ENCODE peak calls at places on chromosomes 1 and 21, in five cellular contexts. A is tibial nerve; U is lung; X is PC-3; Y is CD4-positive, alpha-beta T cell. H is an unnamed sample.

GRCh38 chr1:113930499-113931161 is 1.5 kb downstream of the HIPK1 start:
- DNase-seq in A (no peak), U (no peak), X (peak), Y (peak), H (no peak)

GRCh38 chr1:115183711-115184259 is 94.5 kb upstream of the TSPAN2 start:
- DNase-seq in A (no peak), U (no peak), X (no peak), Y (no peak), H (no peak)

GRCh38 chr1:220962031-220962751 is 82.9 kb downstream of the HLX start:
- DNase-seq in A (no peak), U (no peak), X (peak), Y (no peak), H (no peak)

GRCh38 chr21:44199448-44199847 is 41.3 kb downstream of the ICOSLG start:
- DNase-seq in A (no peak), U (no peak), X (peak), Y (no peak), H (no peak)

GRCh38 chr1:24065314-24065713 is 46.6 kb downstream of the MYOM3 start:
- DNase-seq in A (no peak), U (no peak), X (no peak), Y (no peak), H (no peak)

GRCh38 chr1:214383381-214384372 is 102.7 kb downstream of the SMYD2 start:
- DNase-seq in A (no peak), U (no peak), X (no peak), Y (no peak), H (no peak)

GRCh38 chr1:56065729-56066128 is 513.6 kb downstream of the PLPP3 start:
- DNase-seq in A (no peak), U (no peak), X (no peak), Y (no peak), H (no peak)

GRCh38 chr1:16152521-16153087 is 3.3 kb downstream of the EPHA2 start:
- DNase-seq in A (no peak), U (no peak), X (no peak), Y (no peak), H (peak)

GRCh38 chr1:179017383-179018326 is 8.0 kb upstream of the FAM20B start:
- DNase-seq in A (no peak), U (no peak), X (peak), Y (no peak), H (no peak)

GRCh38 chr1:223853275-223853674 is 7.5 kb upstream of the TP53BP2 start:
- DNase-seq in A (no peak), U (no peak), X (no peak), Y (no peak), H (no peak)

GRCh38 chr1:25609921-25610320 is 6.7 kb upstream of the MAN1C1 start:
- DNase-seq in A (no peak), U (no peak), X (no peak), Y (no peak), H (no peak)

GRCh38 chr1:51986718-51987117 is 3.8 kb downstream of the RAB3B start:
- DNase-seq in A (no peak), U (no peak), X (no peak), Y (no peak), H (no peak)

GRCh38 chr1:231157311-231157710 is 4.5 kb upstream of the TRIM67 start:
- DNase-seq in A (no peak), U (no peak), X (no peak), Y (no peak), H (no peak)

GRCh38 chr21:46188226-46189212 is 4.3 kb upstream of the SPATC1L start:
- DNase-seq in A (no peak), U (no peak), X (peak), Y (no peak), H (peak)

GRCh38 chr1:159946242-159947187 is 1.1 kb upstream of the IGSF9 start:
- DNase-seq in A (no peak), U (no peak), X (no peak), Y (no peak), H (no peak)

GRCh38 chr1:225544924-225545323 is 108.0 kb downstream of the ENAH start:
- DNase-seq in A (no peak), U (no peak), X (no peak), Y (no peak), H (no peak)

GRCh38 chr1:19348441-19349198 is 36.5 kb downstream of the SLC66A1 start:
- DNase-seq in A (no peak), U (no peak), X (no peak), Y (no peak), H (no peak)

GRCh38 chr1:41917051-41917530 is 1.6 kb downstream of the HIVEP3 start:
- DNase-seq in A (no peak), U (no peak), X (no peak), Y (no peak), H (no peak)

GRCh38 chr1:7638078-7638477 is 133.0 kb upstream of the VAMP3 start:
- DNase-seq in A (no peak), U (no peak), X (no peak), Y (no peak), H (no peak)

GRCh38 chr1:160767417-160768294 is 28.3 kb upstream of the LY9 start:
- DNase-seq in A (no peak), U (no peak), X (no peak), Y (peak), H (no peak)

GRCh38 chr1:40313329-40313957 is 3.6 kb downstream of the COL9A2 start:
- DNase-seq in A (no peak), U (no peak), X (no peak), Y (no peak), H (no peak)

GRCh38 chr1:41241748-41242644 is at the start of gene SCMH1:
- DNase-seq in A (peak), U (peak), X (peak), Y (peak), H (peak)

GRCh38 chr1:42747125-42747524 is 7.1 kb upstream of the CLDN19 start:
- DNase-seq in A (peak), U (no peak), X (peak), Y (peak), H (no peak)

GRCh38 chr1:54136269-54136896 is 16.4 kb downstream of the CDCP2 start:
- DNase-seq in A (no peak), U (no peak), X (no peak), Y (no peak), H (no peak)

GRCh38 chr1:221945669-221946068 is 203.8 kb upstream of the DUSP10 start:
- DNase-seq in A (no peak), U (no peak), X (no peak), Y (no peak), H (no peak)

GRCh38 chr21:26842300-26842699 is 2.9 kb downstream of the ADAMTS1 start:
- DNase-seq in A (no peak), U (no peak), X (peak), Y (no peak), H (no peak)
- H3K27ac ChIP-seq in A (peak), U (peak), X (peak), Y (no peak), H (peak)

GRCh38 chr1:47002211-47002610 is 21.3 kb upstream of the CYP4X1 start:
- DNase-seq in A (no peak), U (no peak), X (peak), Y (no peak), H (no peak)
- TF ChIP-seq CTCF in A (peak), U (no peak), X (peak), Y (no peak), H (peak)

GRCh38 chr1:12148160-12148957 is 18.4 kb upstream of the TNFRSF1B start:
- DNase-seq in A (no peak), U (no peak), X (peak), Y (no peak), H (no peak)

GRCh38 chr1:12151465-12151864 is 15.3 kb upstream of the TNFRSF1B start:
- DNase-seq in A (no peak), U (no peak), X (no peak), Y (no peak), H (no peak)

GRCh38 chr1:12150456-12151200 is 16.2 kb upstream of the TNFRSF1B start:
- DNase-seq in A (no peak), U (no peak), X (no peak), Y (peak), H (no peak)

GRCh38 chr1:12148958-12149790 is 17.6 kb upstream of the TNFRSF1B start:
- DNase-seq in A (no peak), U (no peak), X (no peak), Y (no peak), H (no peak)

DNA sequence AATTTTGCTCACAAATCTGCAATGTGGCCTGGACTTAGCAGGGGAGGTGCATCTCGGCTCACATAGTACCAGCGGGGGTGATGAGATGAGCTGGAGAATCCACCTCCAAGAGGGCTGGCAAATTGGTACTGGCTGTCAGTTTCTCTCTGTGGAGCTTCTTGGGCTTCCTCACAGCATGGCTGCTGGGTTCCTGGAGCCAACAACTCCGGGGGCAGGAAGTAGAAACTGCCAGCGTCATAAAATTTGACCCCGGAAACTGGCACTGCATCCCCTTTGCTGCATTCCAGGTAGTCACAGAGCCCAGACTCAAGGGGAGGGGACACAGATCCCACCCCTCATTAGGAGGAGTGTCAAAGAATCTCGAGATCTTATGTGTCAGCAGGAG is 17.0 kb upstream of the TNFRSF1B start:
- DNase-seq in A (no peak), U (no peak), X (no peak), Y (no peak), H (no peak)
- H3K27ac ChIP-seq in A (no peak), U (peak), X (no peak), Y (peak), H (no peak)

GRCh38 chr21:32918467-32919140 is 107.1 kb upstream of the OLIG2 start:
- DNase-seq in A (no peak), U (no peak), X (no peak), Y (no peak), H (no peak)

GRCh38 chr21:32925098-32925497 is 100.6 kb upstream of the OLIG2 start:
- DNase-seq in A (no peak), U (no peak), X (no peak), Y (no peak), H (no peak)

GRCh38 chr21:32917392-32918135 is 108.2 kb upstream of the OLIG2 start:
- DNase-seq in A (no peak), U (no peak), X (no peak), Y (no peak), H (no peak)

GRCh38 chr21:32920474-32920873 is 105.3 kb upstream of the OLIG2 start:
- DNase-seq in A (no peak), U (no peak), X (no peak), Y (no peak), H (no peak)

DNA sequence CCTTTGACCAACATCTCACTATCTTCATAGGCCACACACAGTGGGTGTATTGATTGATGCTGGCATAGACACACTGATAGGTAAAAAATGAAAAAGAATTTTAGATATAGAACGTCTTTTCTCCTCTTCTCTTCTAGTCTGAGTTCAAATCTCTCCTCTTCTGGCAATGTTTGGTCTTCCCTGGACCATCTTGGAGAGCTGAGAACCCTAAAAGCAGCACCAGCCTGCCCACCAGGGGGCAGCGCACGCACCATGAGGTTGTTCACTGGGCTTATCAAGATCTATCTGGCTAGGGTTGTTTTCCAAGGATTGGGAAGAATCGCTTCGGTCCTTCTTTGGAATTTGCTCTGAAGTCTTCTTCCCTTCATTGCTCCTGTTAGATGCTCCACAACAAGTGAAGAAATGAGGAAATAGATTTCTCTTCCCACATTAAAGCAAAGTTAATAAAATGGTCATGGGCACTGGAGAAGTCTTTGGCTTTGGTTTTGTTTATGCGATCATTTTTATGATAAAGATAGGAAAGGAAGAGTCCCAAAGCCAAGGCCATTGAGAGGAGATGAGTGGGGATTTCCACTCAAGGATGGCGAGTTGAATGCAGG is 104.0 kb upstream of the OLIG2 start:
- DNase-seq in A (no peak), U (no peak), X (peak), Y (peak), H (no peak)
- TF ChIP-seq CTCF in A (no peak), U (no peak), X (peak), Y (peak), H (no peak)

GRCh38 chr1:182101415-182102041 is 40.0 kb upstream of the ZNF648 start:
- DNase-seq in A (no peak), U (no peak), X (peak), Y (no peak), H (no peak)

GRCh38 chr1:182098301-182098700 is 36.8 kb upstream of the ZNF648 start:
- DNase-seq in A (no peak), U (no peak), X (no peak), Y (no peak), H (no peak)

GRCh38 chr1:182107218-182107617 is 45.7 kb upstream of the ZNF648 start:
- DNase-seq in A (no peak), U (no peak), X (peak), Y (no peak), H (no peak)

DNA sequence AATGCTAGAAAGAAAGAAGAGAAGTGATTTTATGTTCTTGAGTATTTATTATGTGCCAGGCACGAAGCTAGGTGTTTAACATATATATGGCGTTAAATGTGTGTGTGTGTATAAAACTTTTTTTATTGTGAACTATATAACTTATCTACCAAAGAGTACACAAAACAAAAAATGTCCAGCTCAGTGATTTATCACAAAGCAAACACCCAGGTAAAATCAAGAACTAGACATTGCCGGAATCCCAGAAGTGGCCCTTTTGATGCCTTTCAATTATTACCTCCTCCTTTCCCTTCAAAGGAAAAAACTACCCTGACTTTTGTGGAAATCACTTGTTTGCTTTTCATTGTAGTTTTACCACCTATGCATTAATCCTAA is 40.5 kb upstream of the ZNF648 start:
- DNase-seq in A (no peak), U (no peak), X (peak), Y (no peak), H (no peak)
- H3K27ac ChIP-seq in A (no peak), U (no peak), X (peak), Y (no peak), H (no peak)

GRCh38 chr21:31509108-31510017 is 150.1 kb upstream of the SOD1 start:
- DNase-seq in A (no peak), U (no peak), X (peak), Y (peak), H (no peak)
- TF ChIP-seq CTCF in A (no peak), U (no peak), X (peak), Y (peak), H (no peak)

GRCh38 chr1:37288900-37289299 is 185.5 kb upstream of the ZC3H12A start:
- DNase-seq in A (no peak), U (no peak), X (no peak), Y (no peak), H (no peak)
- H3K27ac ChIP-seq in A (no peak), U (no peak), X (no peak), Y (no peak), H (no peak)

GRCh38 chr1:246532519-246532918 is 25.4 kb upstream of the SMYD3 start:
- DNase-seq in A (no peak), U (no peak), X (peak), Y (no peak), H (no peak)
- TF ChIP-seq CTCF in A (no peak), U (no peak), X (peak), Y (no peak), H (no peak)

GRCh38 chr1:153629343-153629665 is 1.1 kb downstream of the S100A1 start:
- DNase-seq in A (no peak), U (no peak), X (no peak), Y (no peak), H (no peak)
- H3K27ac ChIP-seq in A (peak), U (peak), X (no peak), Y (no peak), H (peak)

DNA sequence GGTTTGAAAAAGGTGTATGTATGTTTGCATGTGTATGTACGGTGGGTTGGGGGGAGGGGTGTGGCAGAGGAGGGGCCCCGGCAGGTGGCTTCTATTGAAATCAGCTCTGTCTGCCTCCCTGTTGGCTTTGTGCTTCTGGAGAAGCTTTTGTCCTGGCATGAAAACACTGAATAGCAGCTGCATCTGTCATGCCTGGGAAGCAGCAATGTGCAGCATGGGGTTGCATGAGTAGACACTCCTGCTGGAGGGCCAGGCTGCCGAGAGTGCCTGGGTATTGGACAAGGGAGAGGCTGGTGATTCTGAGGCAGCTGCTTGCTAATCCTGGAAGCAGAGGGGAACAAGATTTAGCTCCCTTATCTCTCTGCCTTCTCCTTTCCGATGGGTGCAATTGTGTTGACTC is 20.5 kb downstream of the MAPKAPK2 start:
- DNase-seq in A (no peak), U (no peak), X (no peak), Y (no peak), H (peak)
- TF ChIP-seq CTCF in A (no peak), U (no peak), X (no peak), Y (no peak), H (no peak)